ENCODE peak calls at places on chromosomes 6 and 20, in five cellular contexts. X, U, Y, E and R are unnamed samples.

GRCh38 chr6:48109902-48110301 is 1.1 kb downstream of the PTCHD4 start:
- DNase-seq in Y (no peak), U (no peak), X (no peak), E (no peak), R (no peak)

GRCh38 chr20:22288957-22289356 is 295.4 kb downstream of the FOXA2 start:
- DNase-seq in U (no peak), E (no peak), X (no peak), Y (no peak), R (no peak)

GRCh38 chr20:36736451-36737182 is 9.3 kb downstream of the NDRG3 start:
- DNase-seq in X (no peak), E (no peak), U (no peak), Y (no peak), R (no peak)

GRCh38 chr20:22312744-22313346 is 271.5 kb downstream of the FOXA2 start:
- DNase-seq in U (peak), X (peak), E (no peak), Y (no peak), R (peak)

GRCh38 chr6:90263653-90264052 is 33.0 kb downstream of the BACH2 start:
- DNase-seq in E (no peak), U (no peak), Y (no peak), X (no peak), R (no peak)

GRCh38 chr6:52647199-52647598 is 23.7 kb upstream of the TMEM14A start:
- DNase-seq in X (no peak), E (no peak), Y (no peak), U (peak), R (peak)

GRCh38 chr6:108118791-108119211 is 44.3 kb upstream of the OSTM1 start:
- DNase-seq in E (no peak), X (no peak), U (no peak), Y (no peak), R (no peak)

GRCh38 chr6:70221025-70221714 is 81.7 kb downstream of the COL9A1 start:
- DNase-seq in E (no peak), U (no peak), Y (no peak), X (peak), R (no peak)

GRCh38 chr6:106511274-106512047 is 117.8 kb downstream of the RTN4IP1 start:
- DNase-seq in X (no peak), Y (peak), E (no peak), U (peak), R (no peak)

GRCh38 chr20:19885981-19886665 is 128.1 kb downstream of the RIN2 start:
- DNase-seq in E (peak), X (no peak), Y (no peak), U (no peak), R (no peak)

GRCh38 chr6:5305968-5306626 is 44.8 kb downstream of the FARS2 start:
- DNase-seq in X (no peak), U (no peak), Y (no peak), E (no peak), R (peak)

GRCh38 chr20:24782801-24783630 is 166.1 kb upstream of the CST7 start:
- DNase-seq in X (peak), U (no peak), Y (no peak), E (no peak), R (no peak)

GRCh38 chr6:1611322-1611571 is 1.5 kb downstream of the FOXC1 start:
- DNase-seq in X (no peak), E (peak), U (no peak), Y (no peak), R (no peak)

GRCh38 chr20:16391003-16391402 is 182.2 kb downstream of the KIF16B start:
- DNase-seq in X (no peak), Y (no peak), E (no peak), U (no peak), R (no peak)

GRCh38 chr6:20202070-20202658 is 10.1 kb downstream of the MBOAT1 start:
- DNase-seq in Y (no peak), E (no peak), U (no peak), X (no peak), R (no peak)

GRCh38 chr20:43744966-43745733 is 18.3 kb upstream of the GTSF1L start:
- DNase-seq in X (no peak), E (no peak), Y (no peak), U (no peak), R (no peak)

GRCh38 chr6:166926748-166927147 is 29.6 kb downstream of the RNASET2 start:
- DNase-seq in E (no peak), Y (no peak), U (no peak), X (no peak), R (no peak)

GRCh38 chr6:2791124-2792050 is 26.2 kb downstream of the WRNIP1 start:
- DNase-seq in Y (peak), U (peak), E (peak), X (peak), R (peak)

GRCh38 chr20:22339091-22339881 is 245.1 kb downstream of the FOXA2 start:
- DNase-seq in U (peak), X (peak), E (no peak), Y (no peak), R (peak)

GRCh38 chr6:3292431-3293197 is 33.9 kb downstream of the PSMG4 start:
- DNase-seq in Y (no peak), U (no peak), X (no peak), E (no peak), R (no peak)

GRCh38 chr20:49631074-49631716 is 63.3 kb upstream of the PTGIS start:
- DNase-seq in X (no peak), E (no peak), U (peak), Y (no peak), R (no peak)

GRCh38 chr6:166691199-166691598 is 64.1 kb upstream of the RPS6KA2 start:
- DNase-seq in X (no peak), E (peak), U (no peak), Y (no peak), R (no peak)

GRCh38 chr6:5995705-5996686 is 10.7 kb downstream of the NRN1 start:
- DNase-seq in X (peak), U (peak), E (peak), Y (no peak), R (peak)

GRCh38 chr6:33740794-33741193 is 5.9 kb downstream of the IP6K3 start:
- DNase-seq in X (no peak), U (no peak), Y (no peak), E (no peak), R (no peak)

GRCh38 chr6:31356216-31356945 is 598 bp downstream of the HLA-B start:
- DNase-seq in X (no peak), E (peak), U (no peak), Y (peak), R (no peak)

GRCh38 chr6:129671442-129672344 is 38.3 kb downstream of the ARHGAP18 start:
- DNase-seq in Y (no peak), E (no peak), X (no peak), U (no peak), R (no peak)

GRCh38 chr6:2388554-2389324 is 143.3 kb upstream of the GMDS start:
- DNase-seq in Y (no peak), U (no peak), X (no peak), E (no peak), R (no peak)

GRCh38 chr6:12973302-12973865 is 256.8 kb downstream of the PHACTR1 start:
- DNase-seq in X (no peak), U (peak), E (no peak), Y (no peak), R (no peak)

GRCh38 chr6:116969211-116969863 is 92.3 kb downstream of the RFX6 start:
- DNase-seq in U (peak), X (peak), E (no peak), Y (no peak), R (peak)

GRCh38 chr20:19253316-19253715 is 40.9 kb downstream of the SLC24A3 start:
- DNase-seq in Y (no peak), U (no peak), X (no peak), E (no peak), R (no peak)

GRCh38 chr20:63540417-63541186 is 3.4 kb upstream of the PTK6 start:
- DNase-seq in U (peak), E (no peak), X (peak), Y (no peak), R (no peak)

GRCh38 chr20:36101201-36101600 is 53.3 kb upstream of the EPB41L1 start:
- DNase-seq in E (no peak), X (peak), U (no peak), Y (no peak), R (no peak)

GRCh38 chr6:42279144-42279781 is 61.6 kb upstream of the MRPS10 start:
- DNase-seq in U (peak), X (no peak), Y (no peak), E (peak), R (no peak)

GRCh38 chr6:69915346-69915745 is 49.0 kb downstream of the COL19A1 start:
- DNase-seq in Y (no peak), U (no peak), E (no peak), X (no peak), R (no peak)

GRCh38 chr6:158972241-158973233 is 27.5 kb downstream of the RSPH3 start:
- DNase-seq in X (peak), U (peak), E (no peak), Y (no peak), R (peak)

GRCh38 chr6:55379895-55380294 is 52.6 kb downstream of the GFRAL start:
- DNase-seq in E (no peak), Y (no peak), X (no peak), U (no peak), R (no peak)

GRCh38 chr6:36386495-36387439 is 702 bp downstream of the ETV7 start:
- DNase-seq in Y (no peak), E (peak), U (peak), X (no peak), R (peak)